ENCODE peak calls at places on chromosomes 6 and 20, in seven cellular contexts. One of them, this sample, is unnamed.

GRCh38 chr6:95321106-95321505 is 256.2 kb upstream of the MANEA start:
- DNase-seq in SK-MEL-5: no peak
- DNase-seq in putamen: no peak
- DNase-seq in heart right ventricle: no peak
- DNase-seq in NCI-H1105 treated with DMSO at 0.1 percent for 48 hours: no peak
- DNase-seq in lower leg skin: no peak
- DNase-seq in HEK293T: no peak
- DNase-seq in this sample: no peak

GRCh38 chr20:32477594-32478512 is 107.3 kb downstream of the NOL4L start:
- DNase-seq in heart right ventricle: no peak
- DNase-seq in NCI-H1105 treated with DMSO at 0.1 percent for 48 hours: no peak
- DNase-seq in putamen: no peak
- DNase-seq in SK-MEL-5: no peak
- DNase-seq in lower leg skin: no peak
- DNase-seq in HEK293T: no peak
- DNase-seq in this sample: no peak

GRCh38 chr6:16438677-16439615 is 200.6 kb downstream of the GMPR start:
- DNase-seq in putamen: no peak
- DNase-seq in HEK293T: no peak
- DNase-seq in SK-MEL-5: peak; percentile 26
- DNase-seq in NCI-H1105 treated with DMSO at 0.1 percent for 48 hours: no peak
- DNase-seq in heart right ventricle: peak; percentile 25
- DNase-seq in lower leg skin: no peak
- DNase-seq in this sample: no peak

GRCh38 chr6:76885861-76886301 is 577.4 kb downstream of the HTR1B start:
- DNase-seq in lower leg skin: no peak
- DNase-seq in putamen: no peak
- DNase-seq in SK-MEL-5: no peak
- DNase-seq in NCI-H1105 treated with DMSO at 0.1 percent for 48 hours: no peak
- DNase-seq in HEK293T: no peak
- DNase-seq in heart right ventricle: no peak
- DNase-seq in this sample: no peak

GRCh38 chr20:16729080-16729479 is 746 bp upstream of the SNRPB2 start:
- DNase-seq in HEK293T: no peak
- DNase-seq in SK-MEL-5: no peak
- DNase-seq in NCI-H1105 treated with DMSO at 0.1 percent for 48 hours: no peak
- DNase-seq in heart right ventricle: no peak
- DNase-seq in putamen: no peak
- DNase-seq in lower leg skin: no peak
- DNase-seq in this sample: no peak

GRCh38 chr20:316316-317068 is 8.9 kb upstream of the SOX12 start:
- DNase-seq in lower leg skin: no peak
- DNase-seq in HEK293T: no peak
- DNase-seq in putamen: no peak
- DNase-seq in NCI-H1105 treated with DMSO at 0.1 percent for 48 hours: no peak
- DNase-seq in heart right ventricle: no peak
- DNase-seq in SK-MEL-5: no peak
- DNase-seq in this sample: no peak

GRCh38 chr6:144347447-144347758 is 62.3 kb downstream of the UTRN start:
- DNase-seq in NCI-H1105 treated with DMSO at 0.1 percent for 48 hours: no peak
- DNase-seq in putamen: no peak
- DNase-seq in lower leg skin: no peak
- DNase-seq in heart right ventricle: no peak
- DNase-seq in HEK293T: no peak
- DNase-seq in SK-MEL-5: no peak
- DNase-seq in this sample: no peak

GRCh38 chr20:48638546-48638945 is 189.3 kb downstream of the PREX1 start:
- DNase-seq in NCI-H1105 treated with DMSO at 0.1 percent for 48 hours: no peak
- DNase-seq in heart right ventricle: no peak
- DNase-seq in lower leg skin: no peak
- DNase-seq in SK-MEL-5: peak; percentile 53
- DNase-seq in putamen: no peak
- DNase-seq in HEK293T: no peak
- DNase-seq in this sample: no peak

GRCh38 chr20:39877792-39878191 is 811.2 kb downstream of the MAFB start:
- DNase-seq in SK-MEL-5: no peak
- DNase-seq in NCI-H1105 treated with DMSO at 0.1 percent for 48 hours: no peak
- DNase-seq in lower leg skin: no peak
- DNase-seq in putamen: no peak
- DNase-seq in heart right ventricle: no peak
- DNase-seq in HEK293T: no peak
- DNase-seq in this sample: no peak

GRCh38 chr6:155645328-155645727 is 189.7 kb upstream of the NOX3 start:
- DNase-seq in putamen: no peak
- DNase-seq in SK-MEL-5: no peak
- DNase-seq in NCI-H1105 treated with DMSO at 0.1 percent for 48 hours: no peak
- DNase-seq in HEK293T: no peak
- DNase-seq in heart right ventricle: no peak
- DNase-seq in lower leg skin: no peak
- DNase-seq in this sample: no peak

GRCh38 chr6:68158256-68158655 is 476.8 kb upstream of the ADGRB3 start:
- DNase-seq in putamen: no peak
- DNase-seq in heart right ventricle: no peak
- DNase-seq in NCI-H1105 treated with DMSO at 0.1 percent for 48 hours: no peak
- DNase-seq in SK-MEL-5: no peak
- DNase-seq in lower leg skin: no peak
- DNase-seq in HEK293T: no peak
- DNase-seq in this sample: no peak

GRCh38 chr20:49367113-49367512 is 89.3 kb upstream of the ZNFX1 start:
- DNase-seq in lower leg skin: no peak
- DNase-seq in putamen: no peak
- DNase-seq in NCI-H1105 treated with DMSO at 0.1 percent for 48 hours: no peak
- DNase-seq in heart right ventricle: no peak
- DNase-seq in HEK293T: no peak
- DNase-seq in SK-MEL-5: no peak
- DNase-seq in this sample: no peak

GRCh38 chr6:1388927-1389790 is at the start of gene FOXF2:
- DNase-seq in lower leg skin: no peak
- DNase-seq in NCI-H1105 treated with DMSO at 0.1 percent for 48 hours: peak; percentile 47
- DNase-seq in heart right ventricle: no peak
- DNase-seq in HEK293T: peak; percentile 69
- DNase-seq in putamen: no peak
- DNase-seq in SK-MEL-5: peak; percentile 17
- DNase-seq in this sample: no peak

GRCh38 chr20:50731930-50732690 is 730 bp downstream of the PARD6B start:
- DNase-seq in NCI-H1105 treated with DMSO at 0.1 percent for 48 hours: no peak
- DNase-seq in HEK293T: no peak
- DNase-seq in SK-MEL-5: no peak
- DNase-seq in heart right ventricle: no peak
- DNase-seq in putamen: no peak
- DNase-seq in lower leg skin: no peak
- DNase-seq in this sample: no peak

GRCh38 chr20:49868964-49869363 is 46.4 kb downstream of the SPATA2 start:
- DNase-seq in lower leg skin: peak; percentile 14
- DNase-seq in NCI-H1105 treated with DMSO at 0.1 percent for 48 hours: no peak
- DNase-seq in HEK293T: no peak
- DNase-seq in putamen: no peak
- DNase-seq in heart right ventricle: no peak
- DNase-seq in SK-MEL-5: no peak
- DNase-seq in this sample: no peak

GRCh38 chr6:138546733-138547185 is 47.5 kb upstream of the NHSL1 start:
- DNase-seq in SK-MEL-5: no peak
- DNase-seq in NCI-H1105 treated with DMSO at 0.1 percent for 48 hours: no peak
- DNase-seq in lower leg skin: no peak
- DNase-seq in heart right ventricle: no peak
- DNase-seq in putamen: no peak
- DNase-seq in HEK293T: no peak
- DNase-seq in this sample: no peak

GRCh38 chr6:46419576-46420002 is 71.7 kb downstream of the RCAN2 start:
- DNase-seq in SK-MEL-5: peak; percentile 75
- DNase-seq in heart right ventricle: peak; percentile 76
- DNase-seq in putamen: peak; percentile 84
- DNase-seq in lower leg skin: no peak
- DNase-seq in HEK293T: peak; percentile 51
- DNase-seq in NCI-H1105 treated with DMSO at 0.1 percent for 48 hours: peak; percentile 72
- DNase-seq in this sample: no peak

GRCh38 chr20:64102647-64103354 is 4.6 kb downstream of the NPBWR2 start:
- DNase-seq in putamen: no peak
- DNase-seq in NCI-H1105 treated with DMSO at 0.1 percent for 48 hours: peak; percentile 73
- DNase-seq in heart right ventricle: no peak
- DNase-seq in SK-MEL-5: no peak
- DNase-seq in HEK293T: peak; percentile 48
- DNase-seq in lower leg skin: peak; percentile 74
- DNase-seq in this sample: no peak

GRCh38 chr6:166563200-166563599 is 23.3 kb downstream of the RAMACL start:
- DNase-seq in heart right ventricle: no peak
- DNase-seq in NCI-H1105 treated with DMSO at 0.1 percent for 48 hours: no peak
- DNase-seq in SK-MEL-5: no peak
- DNase-seq in putamen: no peak
- DNase-seq in lower leg skin: peak; percentile 83
- DNase-seq in HEK293T: no peak
- DNase-seq in this sample: no peak

GRCh38 chr20:19909696-19910095 is 107.5 kb upstream of the NAA20 start:
- DNase-seq in NCI-H1105 treated with DMSO at 0.1 percent for 48 hours: no peak
- DNase-seq in lower leg skin: peak; percentile 96
- DNase-seq in HEK293T: no peak
- DNase-seq in putamen: no peak
- DNase-seq in SK-MEL-5: no peak
- DNase-seq in heart right ventricle: peak; percentile 81
- DNase-seq in this sample: no peak